ENCODE peak calls at places on chromosomes 2 and 18, in four cellular contexts. W, O, J and H are unnamed samples.

GRCh38 chr2:217366996-217367395 is 507.1 kb upstream of the TNP1 start:
- DNase-seq in W (no peak), O (no peak), J (no peak), H (no peak)

GRCh38 chr2:44705356-44705755 is 236.1 kb upstream of the SIX3 start:
- DNase-seq in W (no peak), O (no peak), J (no peak), H (no peak)

GRCh38 chr2:85890522-85891176 is 1.9 kb upstream of the ST3GAL5 start:
- DNase-seq in W (no peak), O (no peak), J (no peak), H (no peak)

GRCh38 chr2:41723531-41723930 is 324.3 kb upstream of the PKDCC start:
- DNase-seq in W (no peak), O (no peak), J (no peak), H (no peak)

GRCh38 chr2:55097083-55097461 is 46.8 kb upstream of the RTN4 start:
- DNase-seq in W (no peak), O (no peak), J (peak; percentile 22), H (no peak)

GRCh38 chr18:62878305-62878704 is 163.0 kb downstream of the PHLPP1 start:
- DNase-seq in W (no peak), O (no peak), J (no peak), H (no peak)

GRCh38 chr18:12574494-12575185 is 83.3 kb downstream of the SPIRE1 start:
- DNase-seq in W (no peak), O (no peak), J (no peak), H (no peak)

GRCh38 chr2:155546715-155547555 is 785.6 kb downstream of the NR4A2 start:
- DNase-seq in W (no peak), O (no peak), J (peak; percentile 13), H (no peak)

GRCh38 chr2:99399063-99399462 is 61.9 kb downstream of the EIF5B start:
- DNase-seq in W (no peak), O (no peak), J (no peak), H (no peak)

GRCh38 chr2:11422491-11422865 is 43.5 kb downstream of the E2F6 start:
- DNase-seq in W (no peak), O (no peak), J (no peak), H (no peak)

GRCh38 chr2:70282439-70282838 is 11.1 kb downstream of the SNRPG start:
- DNase-seq in W (no peak), O (no peak), J (no peak), H (no peak)

GRCh38 chr2:97699765-97700444 is 13.5 kb upstream of the ZAP70 start:
- DNase-seq in W (peak; percentile 41), O (peak; percentile 62), J (peak; percentile 60), H (peak; percentile 46)

GRCh38 chr2:196849895-196850294 is 40.7 kb upstream of the C2orf66 start:
- DNase-seq in W (peak; percentile 18), O (no peak), J (peak; percentile 41), H (no peak)

GRCh38 chr2:68157002-68157401 is 686 bp upstream of the PNO1 start:
- DNase-seq in W (peak; percentile 19), O (no peak), J (no peak), H (no peak)

GRCh38 chr2:158600155-158600802 is 143.5 kb downstream of the PKP4 start:
- DNase-seq in W (peak; percentile 91), O (peak; percentile 76), J (peak; percentile 84), H (peak; percentile 33)

GRCh38 chr2:106797494-106797893 is 88.5 kb downstream of the ST6GAL2 start:
- DNase-seq in W (no peak), O (no peak), J (no peak), H (no peak)

GRCh38 chr2:74982581-74982980 is 24.1 kb downstream of the POLE4 start:
- DNase-seq in W (peak; percentile 9), O (no peak), J (no peak), H (no peak)
- TF ChIP-seq CTCF in W (no peak), O (no peak), J (no peak), H (no peak)

GRCh38 chr2:145411493-145411892 is 891.6 kb upstream of the ZEB2 start:
- DNase-seq in W (no peak), O (no peak), J (no peak), H (no peak)
- H3K4me3 ChIP-seq in W (no peak overlapping the region), O (no peak overlapping the region), J (no peak overlapping the region), H (no peak overlapping the region)

DNA sequence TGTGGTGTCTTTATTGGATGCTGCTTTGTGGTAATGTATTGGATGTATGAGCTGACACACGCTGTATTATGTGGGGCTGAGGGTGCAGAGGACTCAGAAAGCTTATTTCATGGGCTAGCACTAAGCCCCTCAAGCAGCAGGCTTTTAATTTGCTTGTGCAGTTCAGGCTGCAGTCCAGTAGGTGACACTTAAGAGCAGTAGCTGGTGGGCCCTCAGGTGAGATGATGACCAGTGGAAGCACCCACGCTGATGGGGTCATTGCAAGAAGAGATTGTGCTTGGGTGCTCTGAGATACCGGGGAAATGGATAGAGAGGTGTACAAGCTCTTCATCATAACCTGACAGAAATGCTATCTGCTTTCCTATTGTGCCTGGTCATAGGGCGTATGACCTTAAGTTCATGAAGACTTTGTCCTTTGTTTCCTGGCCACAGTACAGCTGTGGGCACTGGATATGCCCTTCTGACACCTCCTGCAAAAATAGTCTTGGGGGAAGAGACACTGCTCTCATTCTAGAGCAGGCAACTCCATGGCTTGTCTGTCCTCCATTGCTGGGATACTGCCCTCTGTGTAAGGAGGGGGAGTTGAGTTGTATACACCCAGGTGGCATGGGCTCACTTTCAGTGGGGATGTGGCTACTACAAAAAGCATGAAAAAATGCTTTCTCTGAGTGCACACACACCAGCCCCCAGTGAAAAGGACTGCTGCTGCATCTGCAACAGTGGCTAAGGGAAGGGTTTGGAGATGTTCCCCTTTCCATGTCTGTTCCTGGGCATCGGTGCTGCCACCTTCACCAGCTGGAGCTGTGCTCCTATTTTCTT is 205.7 kb upstream of the ZSWIM2 start:
- DNase-seq in W (no peak), O (no peak), J (no peak), H (no peak)
- TF ChIP-seq CTCF in W (no peak), O (no peak), J (peak; percentile 19), H (no peak)

GRCh38 chr2:213119061-213119809 is 32.2 kb downstream of the IKZF2 start:
- DNase-seq in W (peak; percentile 70), O (no peak), J (peak; percentile 57), H (no peak)
- H3K4me3 ChIP-seq in W (no peak overlapping the region), O (no peak overlapping the region), J (no peak overlapping the region), H (no peak overlapping the region)

GRCh38 chr2:233386382-233387041 is 32.2 kb downstream of the DGKD start:
- DNase-seq in W (no peak), O (no peak), J (peak; percentile 52), H (no peak)

GRCh38 chr2:233385489-233386044 is 31.3 kb downstream of the DGKD start:
- DNase-seq in W (no peak), O (no peak), J (no peak), H (no peak)

GRCh38 chr2:233387225-233387624 is 32.9 kb downstream of the DGKD start:
- DNase-seq in W (no peak), O (no peak), J (no peak), H (no peak)

GRCh38 chr2:233384017-233384416 is 29.7 kb downstream of the DGKD start:
- DNase-seq in W (no peak), O (no peak), J (no peak), H (no peak)

GRCh38 chr2:233384811-233385488 is 30.7 kb downstream of the DGKD start:
- DNase-seq in W (no peak), O (no peak), J (no peak), H (no peak)
- TF ChIP-seq CTCF in W (no peak), O (no peak), J (no peak), H (no peak)

GRCh38 chr2:37566517-37566961 is 104.9 kb downstream of the CDC42EP3 start:
- DNase-seq in W (peak; percentile 80), O (no peak), J (peak; percentile 55), H (no peak)
- H3K4me3 ChIP-seq in W (no peak overlapping the region), O (no peak overlapping the region), J (no peak overlapping the region), H (no peak overlapping the region)

GRCh38 chr2:240832205-240832727 is 12.2 kb upstream of the KIF1A start:
- DNase-seq in W (peak; percentile 89), O (peak; percentile 89), J (peak; percentile 83), H (peak; percentile 83)

GRCh38 chr2:240835528-240835927 is 15.5 kb upstream of the KIF1A start:
- DNase-seq in W (no peak), O (no peak), J (no peak), H (no peak)

GRCh38 chr2:240832816-240833497 is 12.9 kb upstream of the KIF1A start:
- DNase-seq in W (no peak), O (no peak), J (no peak), H (no peak)

GRCh38 chr2:240833724-240834285 is 13.8 kb upstream of the KIF1A start:
- DNase-seq in W (no peak), O (no peak), J (no peak), H (no peak)

GRCh38 chr2:240834377-240834975 is 14.5 kb upstream of the KIF1A start:
- DNase-seq in W (no peak), O (no peak), J (no peak), H (no peak)
- TF ChIP-seq CTCF in W (no peak), O (no peak), J (no peak), H (no peak)

GRCh38 chr2:104844813-104845551 is 8.9 kb upstream of the POU3F3 start:
- DNase-seq in W (no peak), O (no peak), J (no peak), H (no peak)
- H3K4me3 ChIP-seq in W (no peak overlapping the region), O (no peak overlapping the region), J (no peak overlapping the region), H (peak overlapping the region; percentile 45)

DNA sequence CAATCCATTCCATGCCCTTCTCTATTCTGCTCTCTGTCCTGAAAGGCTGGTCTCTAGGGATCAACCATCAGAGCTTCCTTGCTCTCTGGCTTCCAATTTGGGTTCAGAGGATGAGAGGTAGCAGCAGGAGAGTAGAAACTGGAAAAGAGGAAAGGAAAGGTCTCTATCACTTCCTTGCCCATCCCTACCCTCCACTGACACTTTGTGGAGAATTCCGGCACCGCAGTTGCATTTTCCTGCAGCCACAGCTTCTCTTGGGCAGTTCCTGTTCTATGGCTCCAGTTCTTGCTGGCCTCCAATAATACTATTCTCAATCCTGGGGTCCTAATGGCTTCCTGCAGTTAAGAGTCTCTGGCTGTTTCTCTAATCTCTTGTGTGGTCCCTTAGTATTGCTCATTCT is 13.3 kb upstream of the IMPACT start:
- DNase-seq in W (peak; percentile 20), O (no peak), J (peak; percentile 20), H (no peak)
- TF ChIP-seq CTCF in W (peak; percentile 42), O (peak; percentile 24), J (peak; percentile 54), H (peak; percentile 47)